ENCODE peak calls at places on chromosome 22, in six cellular contexts. S, B, K, M, A and R are unnamed samples.

GRCh38 chr22:38831166-38831945 is 12.5 kb downstream of the NPTXR start:
- DNase-seq in A (peak), M (no peak), S (no peak), B (peak), K (no peak), R (peak)

GRCh38 chr22:39240841-39241631 is 3.7 kb downstream of the PDGFB start:
- DNase-seq in M (no peak), B (no peak), A (no peak), K (peak), S (no peak), R (no peak)

GRCh38 chr22:19761022-19761499 is 483 bp downstream of the TBX1 start:
- DNase-seq in M (no peak), A (no peak), B (no peak), S (no peak), K (no peak), R (no peak)

GRCh38 chr22:33302049-33302545 is 243.9 kb upstream of the SYN3 start:
- DNase-seq in A (peak), K (peak), S (peak), M (peak), B (peak), R (no peak)

GRCh38 chr22:39512026-39512425 is 8.3 kb upstream of the ATF4 start:
- DNase-seq in B (no peak), M (no peak), K (no peak), S (no peak), A (no peak), R (no peak)

GRCh38 chr22:24402460-24403192 is 24.8 kb upstream of the ADORA2A start:
- DNase-seq in K (no peak), A (peak), B (peak), S (peak), M (no peak), R (peak)

GRCh38 chr22:47090591-47091240 is 328.3 kb downstream of the TBC1D22A start:
- DNase-seq in A (peak), K (peak), B (no peak), S (no peak), M (no peak), R (no peak)

GRCh38 chr22:26667140-26667539 is 9.8 kb downstream of the MIAT start:
- DNase-seq in A (no peak), B (no peak), M (no peak), S (no peak), K (no peak), R (no peak)

GRCh38 chr22:37018815-37019308 is 385 bp downstream of the TST start:
- DNase-seq in K (peak), S (no peak), M (no peak), B (peak), A (peak), R (no peak)

GRCh38 chr22:30186535-30186934 is 60.0 kb downstream of the LIF start:
- DNase-seq in S (no peak), B (no peak), M (no peak), A (no peak), K (no peak), R (no peak)

GRCh38 chr22:37913233-37913721 is 7.2 kb downstream of the MICALL1 start:
- DNase-seq in M (no peak), B (no peak), A (no peak), K (no peak), S (no peak), R (no peak)

GRCh38 chr22:41822289-41823057 is 10.4 kb upstream of the SREBF2 start:
- DNase-seq in K (no peak), M (no peak), A (peak), S (peak), B (peak), R (peak)

GRCh38 chr22:41237707-41238569 is 2.8 kb downstream of the CHADL start:
- DNase-seq in M (peak), B (no peak), K (peak), S (no peak), A (no peak), R (no peak)

GRCh38 chr22:32823024-32823730 is 21.7 kb downstream of the TIMP3 start:
- DNase-seq in A (no peak), K (peak), B (peak), S (peak), M (no peak), R (no peak)

GRCh38 chr22:35835998-35836691 is 118.5 kb downstream of the APOL5 start:
- DNase-seq in A (peak), S (peak), B (peak), K (no peak), M (no peak), R (no peak)